ENCODE peak calls at places on chromosomes 11 and 22, in eight cellular contexts. R is tibial artery, G is brain microvascular endothelial cell, P is heart left ventricle, Q is NB4, C is right lobe of liver, L is AG10803, B is upper lobe of left lung. I is an unnamed sample.

GRCh38 chr11:27882066-27882697 is 181.9 kb upstream of the BDNF start:
- DNase-seq in R (no peak), G (no peak), P (no peak), Q (no peak), C (no peak), L (peak; percentile 17), B (no peak), I (no peak)

GRCh38 chr11:94815705-94816344 is 47.7 kb downstream of the AMOTL1 start:
- DNase-seq in R (no peak), G (no peak), P (no peak), Q (peak; percentile 26), C (no peak), L (no peak), B (no peak), I (no peak)

GRCh38 chr11:103633819-103634590 is 402.4 kb upstream of the DDI1 start:
- DNase-seq in R (no peak), G (no peak), P (no peak), Q (no peak), C (no peak), L (peak; percentile 44), B (no peak), I (no peak)

GRCh38 chr11:44892843-44893242 is 57.8 kb downstream of the TP53I11 start:
- DNase-seq in R (no peak), G (no peak), P (no peak), Q (no peak), C (no peak), L (no peak), B (no peak), I (no peak)

GRCh38 chr11:102883132-102883531 is 8.3 kb upstream of the MMP12 start:
- DNase-seq in R (no peak), G (no peak), P (no peak), Q (no peak), C (no peak), L (peak; percentile 26), B (no peak), I (no peak)

GRCh38 chr11:65417221-65417701 is 5.3 kb upstream of the NEAT1 start:
- DNase-seq in R (peak; percentile 55), G (no peak), P (peak; percentile 78), Q (peak; percentile 69), C (peak; percentile 68), L (peak; percentile 5), B (no peak), I (no peak)

GRCh38 chr11:134584706-134585445 is 172.8 kb upstream of the B3GAT1 start:
- DNase-seq in R (peak; percentile 49), G (no peak), P (no peak), Q (peak; percentile 38), C (no peak), L (no peak), B (no peak), I (no peak)

GRCh38 chr11:1705121-1706052 is 8.4 kb downstream of the KRTAP5-6 start:
- DNase-seq in R (no peak), G (no peak), P (no peak), Q (no peak), C (peak; percentile 34), L (no peak), B (no peak), I (no peak)

GRCh38 chr11:83257638-83258229 is 28.4 kb downstream of the CCDC90B start:
- DNase-seq in R (no peak), G (peak; percentile 76), P (no peak), Q (no peak), C (no peak), L (peak; percentile 76), B (no peak), I (no peak)

GRCh38 chr11:77374108-77374507 is 72.6 kb upstream of the GDPD4 start:
- DNase-seq in R (no peak), G (peak; percentile 31), P (no peak), Q (no peak), C (no peak), L (no peak), B (no peak), I (no peak)

GRCh38 chr22:30253205-30253852 is 6.8 kb upstream of the LIF start:
- DNase-seq in R (peak; percentile 53), G (peak; percentile 87), P (peak; percentile 82), Q (peak; percentile 47), C (no peak), L (no peak), B (peak; percentile 84), I (no peak)

GRCh38 chr11:110571286-110571685 is 141.0 kb downstream of the ARHGAP20 start:
- DNase-seq in R (no peak), G (no peak), P (no peak), Q (no peak), C (no peak), L (peak; percentile 6), B (no peak), I (no peak)

GRCh38 chr22:47292546-47293320 is 530.3 kb downstream of the TBC1D22A start:
- DNase-seq in R (peak; percentile 19), G (no peak), P (no peak), Q (no peak), C (no peak), L (no peak), B (no peak), I (peak; percentile 22)

GRCh38 chr11:40149721-40150120 is 1309.7 kb downstream of the LRRC4C start:
- DNase-seq in R (no peak), G (no peak), P (no peak), Q (no peak), C (no peak), L (no peak), B (no peak), I (no peak)

GRCh38 chr11:29844701-29845379 is 172.0 kb downstream of the KCNA4 start:
- DNase-seq in R (no peak), G (no peak), P (no peak), Q (no peak), C (no peak), L (no peak), B (no peak), I (no peak)

GRCh38 chr22:28024422-28024888 is 105.4 kb upstream of the PITPNB start:
- DNase-seq in R (no peak), G (no peak), P (no peak), Q (no peak), C (peak; percentile 21), L (no peak), B (no peak), I (peak; percentile 94)

GRCh38 chr11:1727861-1728260 is 22.5 kb downstream of the IFITM10 start:
- DNase-seq in R (no peak), G (no peak), P (no peak), Q (no peak), C (peak; percentile 37), L (no peak), B (no peak), I (no peak)

GRCh38 chr11:28838741-28839140 is 730.6 kb downstream of the METTL15 start:
- DNase-seq in R (no peak), G (peak; percentile 12), P (no peak), Q (no peak), C (no peak), L (peak; percentile 65), B (no peak), I (no peak)

GRCh38 chr11:80144932-80145612 is 704.2 kb upstream of the TENM4 start:
- DNase-seq in R (no peak), G (no peak), P (no peak), Q (no peak), C (no peak), L (no peak), B (no peak), I (no peak)

GRCh38 chr11:118012083-118012669 is 26.0 kb downstream of the IL10RA start:
- DNase-seq in R (peak; percentile 59), G (no peak), P (no peak), Q (peak; percentile 98), C (no peak), L (no peak), B (no peak), I (no peak)

GRCh38 chr22:44191036-44191454 is 10.3 kb downstream of the PARVG start:
- DNase-seq in R (no peak), G (no peak), P (no peak), Q (peak; percentile 43), C (no peak), L (peak; percentile 24), B (no peak), I (peak; percentile 9)

GRCh38 chr22:45341503-45341902 is 31.8 kb downstream of the FAM118A start:
- DNase-seq in R (no peak), G (no peak), P (no peak), Q (no peak), C (no peak), L (no peak), B (no peak), I (no peak)

GRCh38 chr11:111513240-111513605 is 1.0 kb upstream of the BTG4 start:
- DNase-seq in R (no peak), G (no peak), P (no peak), Q (no peak), C (no peak), L (no peak), B (no peak), I (no peak)

GRCh38 chr11:123308077-123308476 is 113.0 kb upstream of the CLMP start:
- DNase-seq in R (no peak), G (no peak), P (no peak), Q (peak; percentile 32), C (no peak), L (peak; percentile 95), B (no peak), I (no peak)

GRCh38 chr11:62504158-62504973 is 42.2 kb downstream of the AHNAK start:
- DNase-seq in R (no peak), G (no peak), P (no peak), Q (peak; percentile 18), C (no peak), L (no peak), B (no peak), I (no peak)
- H3K4me3 ChIP-seq in R (no peak overlapping the region), G (no peak overlapping the region), P (no peak overlapping the region), Q (no peak overlapping the region), C (no peak overlapping the region), L (no peak overlapping the region), B (no peak overlapping the region), I (no peak overlapping the region)

DNA sequence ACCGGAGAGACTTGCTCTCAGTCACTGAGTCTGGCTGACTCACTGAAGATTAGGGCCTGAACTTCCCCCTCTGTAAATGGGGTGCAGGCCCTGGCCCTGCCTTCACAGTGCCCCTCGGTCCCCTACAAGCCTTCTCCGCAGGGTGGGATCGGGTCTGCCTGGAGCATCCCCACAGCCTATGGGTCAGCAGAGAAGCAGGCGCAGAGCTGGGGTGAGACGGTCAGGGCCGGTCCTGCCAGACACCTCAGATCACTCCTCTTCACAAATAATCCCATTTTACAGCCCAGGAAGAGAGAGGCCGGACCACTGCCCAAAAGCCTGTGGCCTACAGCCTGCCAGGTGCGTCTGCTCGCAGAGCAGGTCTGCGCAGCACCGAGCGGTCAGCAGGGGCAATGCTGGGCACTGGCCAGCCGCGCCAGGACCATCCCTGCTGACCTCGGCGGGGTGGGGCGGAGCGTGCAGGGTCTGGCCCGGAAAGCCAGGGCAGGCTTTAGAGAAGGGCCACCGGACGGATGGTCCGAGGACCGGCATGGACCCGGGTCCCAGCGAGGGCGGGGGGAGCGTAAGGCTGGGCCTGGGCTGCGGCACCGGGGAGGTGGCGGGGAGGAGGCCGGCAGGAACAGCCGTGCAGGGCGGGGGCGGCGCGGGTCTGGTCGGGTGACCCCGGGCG is 518 bp upstream of the SEPTIN5 start:
- DNase-seq in R (no peak), G (no peak), P (peak; percentile 68), Q (no peak), C (no peak), L (no peak), B (peak; percentile 89), I (no peak)
- H3K4me3 ChIP-seq in R (peak overlapping the region; percentile 51), G (peak overlapping the region; percentile 48), P (peak overlapping the region; percentile 83), Q (no peak overlapping the region), C (no peak overlapping the region), L (peak overlapping the region; percentile 54), B (no peak overlapping the region), I (peak overlapping the region; percentile 53)

GRCh38 chr11:130213143-130213978 is 53.8 kb downstream of the ST14 start:
- DNase-seq in R (no peak), G (no peak), P (peak; percentile 83), Q (peak; percentile 65), C (peak; percentile 74), L (no peak), B (peak; percentile 94), I (peak; percentile 27)
- H3K4me3 ChIP-seq in R (no peak overlapping the region), G (no peak overlapping the region), P (no peak overlapping the region), Q (no peak overlapping the region), C (no peak overlapping the region), L (no peak overlapping the region), B (no peak overlapping the region), I (no peak overlapping the region)

GRCh38 chr11:66465371-66466224 is 1.1 kb upstream of the PELI3 start:
- DNase-seq in R (no peak), G (no peak), P (no peak), Q (peak; percentile 89), C (peak; percentile 40), L (no peak), B (no peak), I (no peak)
- H3K4me3 ChIP-seq in R (peak overlapping the region; percentile 67), G (peak overlapping the region; percentile 66), P (peak overlapping the region; percentile 88), Q (peak overlapping the region; percentile 47), C (no peak overlapping the region), L (peak overlapping the region; percentile 73), B (no peak overlapping the region), I (peak overlapping the region; percentile 67)